ENCODE peak calls at places on chromosomes 2 and 18, in four cellular contexts. V, C, M and T are unnamed samples.
A peak's percentile ranks its signal among the peaks of the same experiment; 100 is the strongest.

GRCh38 chr2:202035089-202035940 is 1.7 kb downstream of the FZD7 start:
- DNase-seq in V (peak; percentile 50), C (peak; percentile 54), M (peak; percentile 83), T (peak; percentile 70)

GRCh38 chr2:198692907-198693510 is 764.7 kb downstream of the SATB2 start:
- DNase-seq in V (no peak), C (no peak), M (no peak), T (no peak)

GRCh38 chr18:79988079-79988924 is at the start of gene TXNL4A:
- DNase-seq in V (peak; percentile 54), C (peak; percentile 78), M (peak; percentile 88), T (peak; percentile 76)

GRCh38 chr2:145715601-145716000 is 1195.7 kb upstream of the ZEB2 start:
- DNase-seq in V (no peak), C (no peak), M (peak; percentile 44), T (no peak)

GRCh38 chr2:68698567-68699377 is 35.8 kb upstream of the ARHGAP25 start:
- DNase-seq in V (no peak), C (no peak), M (no peak), T (no peak)

GRCh38 chr2:54206596-54206995 is 49.4 kb downstream of the TSPYL6 start:
- DNase-seq in V (peak; percentile 17), C (no peak), M (peak; percentile 29), T (peak; percentile 9)

GRCh38 chr2:241540766-241541561 is 17.6 kb upstream of the BOK start:
- DNase-seq in V (no peak), C (peak; percentile 95), M (peak; percentile 38), T (peak; percentile 73)

GRCh38 chr2:10453899-10454298 is 5.8 kb upstream of the ODC1 start:
- DNase-seq in V (no peak), C (no peak), M (no peak), T (no peak)

GRCh38 chr2:137207030-137207429 is 441.7 kb downstream of the THSD7B start:
- DNase-seq in V (no peak), C (no peak), M (no peak), T (no peak)

GRCh38 chr2:8488001-8488738 is 193.7 kb upstream of the ID2 start:
- DNase-seq in V (no peak), C (no peak), M (peak; percentile 72), T (no peak)

GRCh38 chr2:237669129-237669627 is 41.8 kb downstream of the LRRFIP1 start:
- DNase-seq in V (no peak), C (no peak), M (no peak), T (no peak)

GRCh38 chr18:3791258-3791657 is 341.3 kb downstream of the TGIF1 start:
- DNase-seq in V (no peak), C (no peak), M (no peak), T (no peak)

GRCh38 chr2:2572393-2573204 is 241.5 kb upstream of the MYT1L start:
- DNase-seq in V (no peak), C (no peak), M (no peak), T (no peak)

GRCh38 chr18:59040770-59041148 is 98.9 kb upstream of the SEC11C start:
- DNase-seq in V (no peak), C (no peak), M (no peak), T (no peak)

GRCh38 chr2:95699201-95699600 is 107.4 kb downstream of the TRIM43 start:
- DNase-seq in V (no peak), C (no peak), M (no peak), T (no peak)

GRCh38 chr18:57404345-57404744 is 30.8 kb upstream of the ONECUT2 start:
- DNase-seq in V (no peak), C (no peak), M (no peak), T (no peak)

GRCh38 chr2:215826376-215826775 is 187.0 kb downstream of the MREG start:
- DNase-seq in V (no peak), C (no peak), M (no peak), T (no peak)

GRCh38 chr2:95012881-95013550 is 12.5 kb upstream of the MAL start:
- DNase-seq in V (no peak), C (no peak), M (no peak), T (no peak)

GRCh38 chr2:223762853-223763252 is 74.5 kb downstream of the AP1S3 start:
- DNase-seq in V (no peak), C (no peak), M (peak; percentile 73), T (no peak)

GRCh38 chr2:213019368-213019767 is 132.0 kb downstream of the IKZF2 start:
- DNase-seq in V (no peak), C (no peak), M (no peak), T (no peak)

GRCh38 chr2:236163483-236164200 is 4.5 kb downstream of the GBX2 start:
- DNase-seq in V (no peak), C (no peak), M (no peak), T (no peak)

GRCh38 chr18:6221602-6222014 is 193.1 kb downstream of the L3MBTL4 start:
- DNase-seq in V (no peak), C (no peak), M (peak; percentile 19), T (no peak)

GRCh38 chr2:63301481-63301880 is 250.9 kb downstream of the OTX1 start:
- DNase-seq in V (no peak), C (no peak), M (no peak), T (no peak)

GRCh38 chr2:172092716-172093415 is 7.6 kb downstream of the DLX1 start:
- DNase-seq in V (no peak), C (no peak), M (no peak), T (no peak)

GRCh38 chr2:191158179-191158578 is 7.4 kb upstream of the STAT4 start:
- DNase-seq in V (no peak), C (no peak), M (no peak), T (no peak)

GRCh38 chr2:108841506-108841905 is 54.9 kb downstream of the CCDC138 start:
- DNase-seq in V (no peak), C (no peak), M (no peak), T (no peak)

GRCh38 chr2:231167745-231168459 is 30.5 kb upstream of the ARMC9 start:
- DNase-seq in V (no peak), C (no peak), M (peak; percentile 76), T (no peak)

GRCh38 chr2:231169475-231169874 is 29.0 kb upstream of the ARMC9 start:
- DNase-seq in V (no peak), C (no peak), M (no peak), T (no peak)

GRCh38 chr2:231172020-231172419 is 26.4 kb upstream of the ARMC9 start:
- DNase-seq in V (peak; percentile 61), C (no peak), M (peak; percentile 76), T (no peak)

GRCh38 chr2:231168460-231169139 is 29.8 kb upstream of the ARMC9 start:
- DNase-seq in V (no peak), C (no peak), M (no peak), T (no peak)

DNA sequence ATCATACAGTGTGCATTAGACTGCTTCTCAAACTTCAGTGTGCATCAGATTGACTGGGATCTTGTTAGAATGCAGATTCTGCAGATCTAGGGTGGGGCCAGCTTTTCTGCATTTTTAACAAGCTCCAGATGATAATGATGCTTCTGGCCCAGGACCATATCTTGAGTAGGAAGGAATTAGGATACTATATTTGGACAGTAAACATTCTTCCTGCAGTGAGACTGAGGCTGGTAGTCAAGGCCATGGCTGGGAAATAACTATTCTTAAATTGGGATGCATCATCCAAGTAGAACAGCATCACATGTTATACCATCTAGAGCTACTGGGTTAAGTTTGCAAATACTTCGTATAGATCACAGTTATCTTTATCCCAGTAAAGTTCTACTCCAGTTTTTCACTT is 28.4 kb upstream of the ARMC9 start:
- DNase-seq in V (peak; percentile 46), C (no peak), M (no peak), T (no peak)
- TF ChIP-seq CTCF in V (no peak), C (no peak), M (no peak), T (no peak)

GRCh38 chr2:127105656-127106456 is 1.1 kb downstream of the BIN1 start:
- DNase-seq in V (no peak), C (peak; percentile 69), M (peak; percentile 54), T (no peak)

GRCh38 chr2:127106998-127107621 is at the start of gene BIN1:
- DNase-seq in V (peak; percentile 52), C (peak; percentile 92), M (peak; percentile 92), T (peak; percentile 89)

GRCh38 chr2:127108090-127108523 is 1.2 kb upstream of the BIN1 start:
- DNase-seq in V (no peak), C (peak; percentile 31), M (no peak), T (no peak)

GRCh38 chr2:127106457-127106997 is 427 bp downstream of the BIN1 start:
- DNase-seq in V (no peak), C (no peak), M (peak; percentile 36), T (peak; percentile 41)

GRCh38 chr2:127107622-127107999 is 657 bp upstream of the BIN1 start:
- DNase-seq in V (no peak), C (no peak), M (peak; percentile 43), T (no peak)
- TF ChIP-seq CTCF in V (peak; percentile 15), C (peak; percentile 47), M (peak; percentile 22), T (peak; percentile 51)

GRCh38 chr18:12283256-12283655 is 24.8 kb upstream of the TUBB6 start:
- DNase-seq in V (no peak), C (no peak), M (peak; percentile 73), T (peak; percentile 53)
- TF ChIP-seq CTCF in V (no peak), C (peak; percentile 71), M (peak; percentile 20), T (peak; percentile 36)

GRCh38 chr2:232658217-232658785 is 24.9 kb downstream of the EFHD1 start:
- DNase-seq in V (no peak), C (no peak), M (no peak), T (no peak)
- TF ChIP-seq CTCF in V (peak; percentile 25), C (peak; percentile 39), M (peak; percentile 13), T (no peak)

GRCh38 chr2:52611757-52612156 is 1155.8 kb upstream of the CHAC2 start:
- DNase-seq in V (no peak), C (no peak), M (no peak), T (no peak)

GRCh38 chr2:52608030-52608429 is 1159.6 kb upstream of the CHAC2 start:
- DNase-seq in V (no peak), C (no peak), M (no peak), T (no peak)

GRCh38 chr2:52613064-52613463 is 1154.5 kb upstream of the CHAC2 start:
- DNase-seq in V (no peak), C (peak; percentile 36), M (no peak), T (peak; percentile 23)
- TF ChIP-seq CTCF in V (no peak), C (peak; percentile 72), M (peak; percentile 14), T (no peak)

GRCh38 chr18:30997223-30997622 is 45.3 kb downstream of the DSC3 start:
- DNase-seq in V (no peak), C (no peak), M (no peak), T (no peak)

GRCh38 chr18:30999887-31000628 is 42.5 kb downstream of the DSC3 start:
- DNase-seq in V (no peak), C (no peak), M (no peak), T (no peak)

GRCh38 chr18:30999186-30999585 is 43.4 kb downstream of the DSC3 start:
- DNase-seq in V (no peak), C (no peak), M (no peak), T (no peak)
- TF ChIP-seq CTCF in V (no peak), C (no peak), M (no peak), T (no peak)